ENCODE peak calls at places on chromosomes 5 and 9, in five cellular contexts. One of them, this sample, is unnamed.
A peak's percentile ranks its signal among the peaks of the same experiment; 100 is the strongest.

GRCh38 chr9:2066312-2067273 is 51.4 kb downstream of the SMARCA2 start:
- DNase-seq in spleen: no peak
- DNase-seq in esophagus squamous epithelium: no peak
- DNase-seq in colonic mucosa: no peak
- DNase-seq in heart right ventricle: no peak
- DNase-seq in this sample: no peak

GRCh38 chr9:98022447-98022846 is 34.1 kb upstream of the NANS start:
- DNase-seq in spleen: no peak
- DNase-seq in esophagus squamous epithelium: no peak
- DNase-seq in colonic mucosa: no peak
- DNase-seq in heart right ventricle: no peak
- DNase-seq in this sample: no peak

GRCh38 chr9:126523621-126524111 is 90.1 kb upstream of the LMX1B start:
- DNase-seq in spleen: peak; percentile 79
- DNase-seq in esophagus squamous epithelium: no peak
- DNase-seq in colonic mucosa: no peak
- DNase-seq in heart right ventricle: no peak
- DNase-seq in this sample: no peak

GRCh38 chr9:7273575-7273974 is 515.8 kb downstream of the KDM4C start:
- DNase-seq in spleen: no peak
- DNase-seq in esophagus squamous epithelium: no peak
- DNase-seq in colonic mucosa: no peak
- DNase-seq in heart right ventricle: no peak
- DNase-seq in this sample: peak; percentile 30

GRCh38 chr9:6218099-6218502 is 2.5 kb downstream of the IL33 start:
- DNase-seq in spleen: no peak
- DNase-seq in esophagus squamous epithelium: no peak
- DNase-seq in colonic mucosa: no peak
- DNase-seq in heart right ventricle: no peak
- DNase-seq in this sample: no peak

GRCh38 chr5:148290271-148291195 is 21.7 kb upstream of the SPINK7 start:
- DNase-seq in spleen: no peak
- DNase-seq in esophagus squamous epithelium: no peak
- DNase-seq in colonic mucosa: no peak
- DNase-seq in heart right ventricle: no peak
- DNase-seq in this sample: no peak

GRCh38 chr5:32100230-32100629 is 73.9 kb downstream of the GOLPH3 start:
- DNase-seq in spleen: no peak
- DNase-seq in esophagus squamous epithelium: no peak
- DNase-seq in colonic mucosa: no peak
- DNase-seq in heart right ventricle: no peak
- DNase-seq in this sample: no peak

GRCh38 chr5:107676702-107677101 is 6.0 kb upstream of the EFNA5 start:
- DNase-seq in spleen: no peak
- DNase-seq in esophagus squamous epithelium: no peak
- DNase-seq in colonic mucosa: no peak
- DNase-seq in heart right ventricle: no peak
- DNase-seq in this sample: no peak

GRCh38 chr5:9174446-9174845 is 371.4 kb downstream of the SEMA5A start:
- DNase-seq in spleen: no peak
- DNase-seq in esophagus squamous epithelium: no peak
- DNase-seq in colonic mucosa: no peak
- DNase-seq in heart right ventricle: no peak
- DNase-seq in this sample: no peak

GRCh38 chr9:20477940-20478620 is 144.2 kb downstream of the MLLT3 start:
- DNase-seq in spleen: no peak
- DNase-seq in esophagus squamous epithelium: no peak
- DNase-seq in colonic mucosa: no peak
- DNase-seq in heart right ventricle: no peak
- DNase-seq in this sample: no peak

GRCh38 chr9:20473566-20474116 is 148.7 kb downstream of the MLLT3 start:
- DNase-seq in spleen: no peak
- DNase-seq in esophagus squamous epithelium: no peak
- DNase-seq in colonic mucosa: no peak
- DNase-seq in heart right ventricle: no peak
- DNase-seq in this sample: no peak

GRCh38 chr9:20476912-20477311 is 145.4 kb downstream of the MLLT3 start:
- DNase-seq in spleen: no peak
- DNase-seq in esophagus squamous epithelium: no peak
- DNase-seq in colonic mucosa: no peak
- DNase-seq in heart right ventricle: no peak
- DNase-seq in this sample: no peak

GRCh38 chr9:20472646-20473045 is 149.7 kb downstream of the MLLT3 start:
- DNase-seq in spleen: no peak
- DNase-seq in esophagus squamous epithelium: no peak
- DNase-seq in colonic mucosa: no peak
- DNase-seq in heart right ventricle: no peak
- DNase-seq in this sample: no peak
- H3K4me1 ChIP-seq in spleen: no peaks in the 10 kb centered on the region
- H3K4me1 ChIP-seq in esophagus squamous epithelium: no peaks in the 10 kb centered on the region
- H3K4me1 ChIP-seq in colonic mucosa: no peaks in the 10 kb centered on the region
- H3K4me1 ChIP-seq in heart right ventricle: peaks cover 35% of the 10 kb centered on the region
- H3K4me1 ChIP-seq in this sample: no peaks in the 10 kb centered on the region

GRCh38 chr9:92748233-92748497 is 16.5 kb downstream of the BICD2 start:
- DNase-seq in spleen: no peak
- DNase-seq in esophagus squamous epithelium: no peak
- DNase-seq in colonic mucosa: no peak
- DNase-seq in heart right ventricle: no peak
- DNase-seq in this sample: no peak

GRCh38 chr9:92749934-92750315 is 14.7 kb downstream of the BICD2 start:
- DNase-seq in spleen: no peak
- DNase-seq in esophagus squamous epithelium: no peak
- DNase-seq in colonic mucosa: no peak
- DNase-seq in heart right ventricle: no peak
- DNase-seq in this sample: no peak

GRCh38 chr9:92746567-92747458 is 17.8 kb downstream of the BICD2 start:
- DNase-seq in spleen: peak; percentile 51
- DNase-seq in esophagus squamous epithelium: no peak
- DNase-seq in colonic mucosa: no peak
- DNase-seq in heart right ventricle: no peak
- DNase-seq in this sample: no peak

GRCh38 chr9:92747459-92748232 is 17.0 kb downstream of the BICD2 start:
- DNase-seq in spleen: peak; percentile 62
- DNase-seq in esophagus squamous epithelium: no peak
- DNase-seq in colonic mucosa: no peak
- DNase-seq in heart right ventricle: no peak
- DNase-seq in this sample: no peak

GRCh38 chr9:92749071-92749933 is 15.3 kb downstream of the BICD2 start:
- DNase-seq in spleen: peak; percentile 56
- DNase-seq in esophagus squamous epithelium: no peak
- DNase-seq in colonic mucosa: no peak
- DNase-seq in heart right ventricle: no peak
- DNase-seq in this sample: no peak
- H3K4me1 ChIP-seq in spleen: peaks cover 27% of the 10 kb centered on the region
- H3K4me1 ChIP-seq in esophagus squamous epithelium: peaks cover 65% of the 10 kb centered on the region
- H3K4me1 ChIP-seq in colonic mucosa: peaks cover 4% of the 10 kb centered on the region
- H3K4me1 ChIP-seq in heart right ventricle: peaks cover 70% of the 10 kb centered on the region
- H3K4me1 ChIP-seq in this sample: peaks cover 19% of the 10 kb centered on the region

DNA sequence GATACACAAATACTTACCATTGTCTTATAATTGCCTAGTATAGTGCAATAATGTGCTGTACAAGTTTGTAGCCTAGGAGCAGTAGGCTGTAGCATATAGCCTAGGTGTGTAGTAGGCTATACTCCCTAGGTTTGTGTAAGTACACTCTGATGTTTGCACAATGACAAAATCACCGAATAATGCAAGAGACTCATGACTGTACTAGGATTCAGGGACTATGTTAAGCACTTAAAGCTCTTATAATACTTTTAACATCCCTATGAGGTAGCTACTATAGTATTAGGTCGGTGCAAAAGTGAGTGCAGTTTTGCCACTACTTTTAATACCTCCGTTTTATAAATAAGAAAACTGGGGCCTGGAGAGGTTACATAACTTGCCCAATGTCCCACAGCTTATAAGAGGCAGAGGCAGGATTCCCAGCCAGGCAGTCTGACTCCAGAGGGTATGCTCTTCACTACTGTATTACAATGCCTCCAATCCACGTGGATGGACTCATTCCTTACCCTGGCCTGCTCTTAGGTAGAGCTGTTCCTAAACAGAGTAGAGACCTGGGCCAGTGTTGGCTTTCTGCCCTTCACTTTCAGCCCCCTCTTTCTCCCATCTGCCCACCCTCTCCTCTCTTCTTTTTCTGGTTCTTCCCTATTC is 113.9 kb downstream of the CARTPT start:
- DNase-seq in spleen: no peak
- DNase-seq in esophagus squamous epithelium: no peak
- DNase-seq in colonic mucosa: no peak
- DNase-seq in heart right ventricle: no peak
- DNase-seq in this sample: no peak
- H3K4me1 ChIP-seq in spleen: no peaks in the 10 kb centered on the region
- H3K4me1 ChIP-seq in esophagus squamous epithelium: no peaks in the 10 kb centered on the region
- H3K4me1 ChIP-seq in colonic mucosa: no peaks in the 10 kb centered on the region
- H3K4me1 ChIP-seq in heart right ventricle: peaks cover 15% of the 10 kb centered on the region
- H3K4me1 ChIP-seq in this sample: peaks cover 6% of the 10 kb centered on the region

GRCh38 chr9:107983191-107983603 is 493.6 kb upstream of the KLF4 start:
- DNase-seq in spleen: no peak
- DNase-seq in esophagus squamous epithelium: no peak
- DNase-seq in colonic mucosa: peak; percentile 46
- DNase-seq in heart right ventricle: no peak
- DNase-seq in this sample: no peak

GRCh38 chr9:107983762-107984161 is 494.2 kb upstream of the KLF4 start:
- DNase-seq in spleen: no peak
- DNase-seq in esophagus squamous epithelium: no peak
- DNase-seq in colonic mucosa: no peak
- DNase-seq in heart right ventricle: no peak
- DNase-seq in this sample: no peak

GRCh38 chr9:107982735-107983134 is 493.2 kb upstream of the KLF4 start:
- DNase-seq in spleen: no peak
- DNase-seq in esophagus squamous epithelium: no peak
- DNase-seq in colonic mucosa: no peak
- DNase-seq in heart right ventricle: no peak
- DNase-seq in this sample: no peak

GRCh38 chr9:107976767-107977166 is 487.2 kb upstream of the KLF4 start:
- DNase-seq in spleen: peak; percentile 69
- DNase-seq in esophagus squamous epithelium: peak; percentile 10
- DNase-seq in colonic mucosa: peak; percentile 88
- DNase-seq in heart right ventricle: peak; percentile 50
- DNase-seq in this sample: peak; percentile 22

GRCh38 chr9:107980984-107981383 is 491.4 kb upstream of the KLF4 start:
- DNase-seq in spleen: no peak
- DNase-seq in esophagus squamous epithelium: no peak
- DNase-seq in colonic mucosa: no peak
- DNase-seq in heart right ventricle: no peak
- DNase-seq in this sample: no peak
- H3K4me1 ChIP-seq in spleen: no peaks in the 10 kb centered on the region
- H3K4me1 ChIP-seq in esophagus squamous epithelium: peaks cover 22% of the 10 kb centered on the region
- H3K4me1 ChIP-seq in colonic mucosa: no peaks in the 10 kb centered on the region
- H3K4me1 ChIP-seq in heart right ventricle: no peaks in the 10 kb centered on the region
- H3K4me1 ChIP-seq in this sample: no peaks in the 10 kb centered on the region

GRCh38 chr9:77606526-77606925 is 41.6 kb downstream of the GNA14 start:
- DNase-seq in spleen: no peak
- DNase-seq in esophagus squamous epithelium: no peak
- DNase-seq in colonic mucosa: no peak
- DNase-seq in heart right ventricle: no peak
- DNase-seq in this sample: no peak
- H3K4me1 ChIP-seq in spleen: no peaks in the 10 kb centered on the region
- H3K4me1 ChIP-seq in esophagus squamous epithelium: no peaks in the 10 kb centered on the region
- H3K4me1 ChIP-seq in colonic mucosa: no peaks in the 10 kb centered on the region
- H3K4me1 ChIP-seq in heart right ventricle: peaks cover 5% of the 10 kb centered on the region
- H3K4me1 ChIP-seq in this sample: peaks cover 3% of the 10 kb centered on the region

GRCh38 chr5:134000116-134000515 is 4.7 kb downstream of the VDAC1 start:
- DNase-seq in spleen: peak; percentile 47
- DNase-seq in esophagus squamous epithelium: no peak
- DNase-seq in colonic mucosa: no peak
- DNase-seq in heart right ventricle: peak; percentile 51
- DNase-seq in this sample: no peak

GRCh38 chr5:134003064-134003956 is 1.5 kb downstream of the VDAC1 start:
- DNase-seq in spleen: peak; percentile 66
- DNase-seq in esophagus squamous epithelium: no peak
- DNase-seq in colonic mucosa: no peak
- DNase-seq in heart right ventricle: no peak
- DNase-seq in this sample: no peak

GRCh38 chr5:133998807-133999206 is 6.0 kb downstream of the VDAC1 start:
- DNase-seq in spleen: no peak
- DNase-seq in esophagus squamous epithelium: no peak
- DNase-seq in colonic mucosa: no peak
- DNase-seq in heart right ventricle: no peak
- DNase-seq in this sample: no peak

GRCh38 chr5:134001938-134002731 is 2.6 kb downstream of the VDAC1 start:
- DNase-seq in spleen: peak; percentile 38
- DNase-seq in esophagus squamous epithelium: no peak
- DNase-seq in colonic mucosa: no peak
- DNase-seq in heart right ventricle: no peak
- DNase-seq in this sample: no peak

DNA sequence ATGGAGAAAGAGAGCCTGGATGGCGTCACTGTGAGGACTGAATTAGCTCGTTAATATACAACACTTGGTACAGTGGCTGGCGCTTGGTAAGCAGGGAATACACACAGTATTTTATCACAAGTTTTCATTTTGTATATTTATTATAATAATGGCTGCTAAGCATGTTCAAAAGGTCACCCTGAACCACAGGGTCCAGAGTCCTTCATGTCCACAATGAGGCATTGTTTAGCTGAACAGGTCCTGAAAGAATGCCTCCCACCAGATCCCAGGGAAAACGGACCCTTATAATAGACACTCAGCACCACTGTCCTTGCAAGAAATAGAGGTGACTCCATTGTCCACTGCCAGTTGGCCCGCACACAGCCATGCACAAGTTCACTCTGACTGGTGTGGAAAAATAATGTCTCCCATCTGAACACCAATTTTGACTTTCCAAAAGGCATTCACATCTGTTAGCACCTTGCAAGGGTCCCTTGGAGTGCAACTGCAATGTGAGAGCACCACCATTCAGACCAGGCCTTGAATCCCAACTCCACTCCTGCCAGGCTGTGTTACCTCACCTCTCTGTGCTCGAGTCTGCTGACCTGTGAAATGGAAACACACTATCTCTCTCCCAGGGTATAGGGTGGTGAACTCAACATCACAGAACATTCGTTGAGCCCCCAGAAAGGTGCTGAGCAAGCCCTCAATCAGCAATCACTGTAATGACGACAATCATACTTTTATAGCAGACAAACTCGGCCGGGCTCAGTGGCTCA is 3.9 kb downstream of the VDAC1 start:
- DNase-seq in spleen: peak; percentile 32
- DNase-seq in esophagus squamous epithelium: no peak
- DNase-seq in colonic mucosa: no peak
- DNase-seq in heart right ventricle: no peak
- DNase-seq in this sample: no peak
- H3K4me1 ChIP-seq in spleen: peaks cover 29% of the 10 kb centered on the region
- H3K4me1 ChIP-seq in esophagus squamous epithelium: peaks cover 54% of the 10 kb centered on the region
- H3K4me1 ChIP-seq in colonic mucosa: peaks cover 26% of the 10 kb centered on the region
- H3K4me1 ChIP-seq in heart right ventricle: peaks cover 70% of the 10 kb centered on the region
- H3K4me1 ChIP-seq in this sample: peaks cover 18% of the 10 kb centered on the region

This sample was measured in uterus.